ENCODE peak calls at places on chromosomes 1 and 21, in nine cellular contexts. W is brain microvascular endothelial cell; H is tibial nerve; D is CD8-positive, alpha-beta memory T cell; X is adrenal gland; P is CD4-positive, CD25-positive, alpha-beta regulatory T cell; S is osteoblast; F is naive thymus-derived CD4-positive, alpha-beta T cell; E is heart right ventricle. N is an unnamed sample. For H3K36me3, the result is how much of the 10 kb centered on the place peaks cover.

GRCh38 chr1:191174298-191174697 is 696.6 kb upstream of the BRINP3 start:
- DNase-seq in W (no peak), H (no peak), D (no peak), X (no peak), P (no peak), S (no peak), F (no peak), E (no peak), N (no peak)

GRCh38 chr1:167460836-167461235 is 57.5 kb downstream of the CD247 start:
- DNase-seq in W (no peak), H (no peak), D (no peak), X (no peak), P (peak), S (no peak), F (peak), E (no peak), N (no peak)

GRCh38 chr1:116538527-116538926 is 32.3 kb downstream of the CD58 start:
- DNase-seq in W (peak), H (no peak), D (peak), X (no peak), P (peak), S (peak), F (no peak), E (no peak), N (no peak)

GRCh38 chr1:18922848-18923475 is 20.6 kb upstream of the ALDH4A1 start:
- DNase-seq in W (no peak), H (no peak), D (no peak), X (no peak), P (no peak), S (no peak), F (no peak), E (no peak), N (no peak)

GRCh38 chr1:203225054-203225453 is 4.4 kb downstream of the CHIT1 start:
- DNase-seq in W (no peak), H (no peak), D (no peak), X (no peak), P (no peak), S (no peak), F (no peak), E (no peak), N (no peak)

GRCh38 chr1:203328714-203329122 is 22.2 kb downstream of the FMOD start:
- DNase-seq in W (peak), H (no peak), D (peak), X (no peak), P (no peak), S (no peak), F (no peak), E (no peak), N (peak)

GRCh38 chr1:198373376-198373775 is 167.1 kb downstream of the ATP6V1G3 start:
- DNase-seq in W (peak), H (no peak), D (no peak), X (no peak), P (no peak), S (peak), F (no peak), E (no peak), N (no peak)

GRCh38 chr1:174769961-174770549 is 229.7 kb upstream of the CACYBP start:
- DNase-seq in W (peak), H (no peak), D (no peak), X (no peak), P (no peak), S (peak), F (peak), E (no peak), N (peak)

GRCh38 chr1:24096009-24096736 is 15.8 kb downstream of the MYOM3 start:
- DNase-seq in W (no peak), H (no peak), D (no peak), X (no peak), P (no peak), S (peak), F (no peak), E (peak), N (no peak)

GRCh38 chr1:2081326-2081885 is 31.2 kb downstream of the PRKCZ start:
- DNase-seq in W (no peak), H (no peak), D (no peak), X (no peak), P (no peak), S (no peak), F (no peak), E (no peak), N (no peak)

GRCh38 chr1:10549919-10550656 is 75.3 kb downstream of the PEX14 start:
- DNase-seq in W (no peak), H (no peak), D (no peak), X (no peak), P (no peak), S (no peak), F (no peak), E (no peak), N (no peak)

GRCh38 chr1:167083066-167083682 is 7.0 kb downstream of the GPA33 start:
- DNase-seq in W (no peak), H (no peak), D (no peak), X (no peak), P (no peak), S (no peak), F (no peak), E (peak), N (peak)

GRCh38 chr1:168676029-168676812 is 52.8 kb downstream of the DPT start:
- DNase-seq in W (no peak), H (no peak), D (no peak), X (no peak), P (no peak), S (no peak), F (no peak), E (no peak), N (no peak)

GRCh38 chr1:196515904-196516303 is 92.3 kb downstream of the KCNT2 start:
- DNase-seq in W (no peak), H (no peak), D (no peak), X (no peak), P (no peak), S (no peak), F (no peak), E (no peak), N (peak)

GRCh38 chr1:66354311-66354922 is 179.5 kb upstream of the SGIP1 start:
- DNase-seq in W (peak), H (no peak), D (no peak), X (no peak), P (no peak), S (no peak), F (no peak), E (no peak), N (no peak)

GRCh38 chr1:50697440-50698421 is 262.3 kb downstream of the FAF1 start:
- DNase-seq in W (no peak), H (no peak), D (no peak), X (no peak), P (no peak), S (no peak), F (no peak), E (no peak), N (no peak)

GRCh38 chr1:65208577-65208976 is 60.6 kb downstream of the AK4 start:
- DNase-seq in W (no peak), H (no peak), D (no peak), X (no peak), P (no peak), S (no peak), F (no peak), E (no peak), N (no peak)

GRCh38 chr1:209635850-209636249 is 16.4 kb downstream of the LAMB3 start:
- DNase-seq in W (no peak), H (no peak), D (no peak), X (no peak), P (no peak), S (no peak), F (no peak), E (no peak), N (no peak)

GRCh38 chr1:89487972-89488371 is 36.7 kb upstream of the LRRC8B start:
- DNase-seq in W (no peak), H (no peak), D (no peak), X (no peak), P (no peak), S (no peak), F (no peak), E (no peak), N (no peak)

GRCh38 chr1:107213225-107213624 is 72.4 kb downstream of the NTNG1 start:
- DNase-seq in W (no peak), H (no peak), D (no peak), X (no peak), P (no peak), S (no peak), F (no peak), E (no peak), N (no peak)

GRCh38 chr1:153881764-153882163 is 41.0 kb downstream of the GATAD2B start:
- DNase-seq in W (peak), H (no peak), D (no peak), X (no peak), P (no peak), S (peak), F (no peak), E (no peak), N (peak)

GRCh38 chr1:221724931-221725605 is 16.8 kb downstream of the DUSP10 start:
- DNase-seq in W (peak), H (no peak), D (no peak), X (peak), P (no peak), S (peak), F (no peak), E (no peak), N (no peak)

GRCh38 chr1:147636314-147636713 is 34.0 kb downstream of the ACP6 start:
- DNase-seq in W (no peak), H (no peak), D (no peak), X (no peak), P (no peak), S (no peak), F (no peak), E (no peak), N (no peak)

GRCh38 chr1:98086796-98087195 is 166.0 kb upstream of the DPYD start:
- DNase-seq in W (peak), H (no peak), D (no peak), X (no peak), P (no peak), S (peak), F (no peak), E (no peak), N (no peak)

GRCh38 chr1:38183747-38184146 is 137.2 kb upstream of the POU3F1 start:
- DNase-seq in W (no peak), H (no peak), D (no peak), X (no peak), P (no peak), S (no peak), F (no peak), E (no peak), N (no peak)

GRCh38 chr1:117473063-117473462 is 105.8 kb downstream of the MAN1A2 start:
- DNase-seq in W (no peak), H (no peak), D (no peak), X (no peak), P (no peak), S (no peak), F (no peak), E (no peak), N (no peak)

DNA sequence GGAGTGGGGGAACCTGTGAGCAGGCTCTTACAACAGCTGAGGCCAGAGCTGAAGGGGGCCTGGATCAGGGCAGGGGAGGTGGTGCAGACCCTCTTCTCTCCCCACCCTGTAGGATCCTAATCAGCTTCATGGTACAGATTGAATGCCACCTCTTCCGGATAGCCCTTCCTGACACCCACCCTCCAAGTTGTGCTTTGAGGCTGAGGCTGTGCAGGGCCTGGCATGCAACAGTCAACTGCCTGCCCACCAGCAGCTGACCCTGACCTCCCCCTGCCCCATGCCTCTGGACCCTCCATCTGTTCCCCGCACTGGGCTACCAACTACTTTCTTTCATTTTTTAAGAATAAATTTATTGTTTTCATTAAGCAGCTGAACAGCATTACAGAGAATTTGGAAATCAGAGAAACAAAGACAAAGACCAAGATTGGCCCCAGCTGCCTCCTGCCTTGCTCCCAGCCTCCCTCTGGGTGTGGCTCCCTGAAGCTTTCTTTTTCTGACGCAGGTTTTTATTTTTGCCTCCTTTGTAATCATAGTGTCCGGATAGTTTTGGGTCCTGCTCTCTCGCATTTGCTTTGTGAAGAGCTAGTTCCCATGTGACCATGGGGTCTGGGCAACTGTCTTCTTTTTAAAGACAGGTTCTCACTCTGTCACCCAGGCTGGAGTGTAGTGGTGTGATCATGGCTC is 12.8 kb downstream of the ZNF362 start:
- DNase-seq in W (no peak), H (no peak), D (no peak), X (no peak), P (no peak), S (peak), F (no peak), E (no peak), N (no peak)
- H3K36me3 ChIP-seq in W (under half), H (under half), D (under half), X (under half), P (under half), S (under half), F (under half), E (under half), N (under half)

DNA sequence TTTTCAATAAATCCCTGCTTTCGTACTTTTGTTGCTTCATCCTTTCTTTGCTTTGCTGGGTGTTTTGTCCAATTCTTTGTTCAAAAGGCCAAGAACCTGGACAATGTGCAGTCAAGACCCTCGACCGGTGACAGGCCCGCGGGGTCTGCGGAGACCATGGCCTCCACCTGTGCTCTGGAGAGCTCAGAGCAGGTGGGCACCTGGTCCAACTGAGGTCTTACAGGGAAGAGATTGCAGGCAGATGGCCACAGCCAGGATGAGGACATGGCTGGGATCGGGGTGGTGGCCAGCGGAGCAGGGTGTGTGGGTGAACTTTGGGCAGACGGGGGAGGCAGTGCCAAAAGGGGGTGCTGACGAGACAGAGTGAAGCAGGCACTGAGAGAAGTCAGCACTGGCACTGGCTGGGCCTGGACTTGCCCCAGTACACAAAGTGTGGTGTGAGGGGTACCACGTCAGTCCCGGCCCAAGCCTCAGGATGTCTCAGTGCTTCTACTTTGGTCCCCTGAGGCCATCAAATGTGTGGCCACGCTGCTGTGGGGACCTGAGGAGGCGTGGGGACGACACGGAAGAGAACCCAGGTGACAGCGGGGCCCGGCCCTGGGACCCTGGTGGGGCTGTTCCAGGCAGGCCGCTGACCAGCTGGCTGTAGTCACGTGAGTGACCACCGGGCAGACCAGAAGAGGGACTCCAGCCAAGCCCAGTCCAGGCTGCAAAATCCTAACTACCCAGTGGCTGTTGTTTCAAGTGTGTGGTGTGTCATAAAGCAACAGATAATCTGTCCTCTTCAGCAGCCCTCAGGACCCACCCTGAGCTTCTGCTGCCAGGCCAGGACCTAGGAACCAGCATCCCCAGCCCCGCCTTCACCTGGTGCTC is 10.4 kb upstream of the CCDC27 start:
- DNase-seq in W (no peak), H (no peak), D (peak), X (no peak), P (no peak), S (peak), F (no peak), E (no peak), N (no peak)
- H3K36me3 ChIP-seq in W (under half), H (under half), D (under half), X (under half), P (under half), S (under half), F (under half), E (under half), N (under half)

GRCh38 chr21:46368533-46369285 is 44.8 kb downstream of the PCNT start:
- DNase-seq in W (no peak), H (no peak), D (peak), X (no peak), P (no peak), S (peak), F (peak), E (no peak), N (no peak)

GRCh38 chr21:46366091-46366490 is 42.1 kb downstream of the PCNT start:
- DNase-seq in W (no peak), H (no peak), D (no peak), X (no peak), P (no peak), S (peak), F (no peak), E (no peak), N (no peak)

GRCh38 chr21:46369520-46370235 is 45.7 kb downstream of the PCNT start:
- DNase-seq in W (no peak), H (no peak), D (no peak), X (no peak), P (no peak), S (peak), F (no peak), E (no peak), N (no peak)

GRCh38 chr21:46366561-46366960 is 42.6 kb downstream of the PCNT start:
- DNase-seq in W (no peak), H (no peak), D (no peak), X (no peak), P (no peak), S (peak), F (no peak), E (no peak), N (no peak)

DNA sequence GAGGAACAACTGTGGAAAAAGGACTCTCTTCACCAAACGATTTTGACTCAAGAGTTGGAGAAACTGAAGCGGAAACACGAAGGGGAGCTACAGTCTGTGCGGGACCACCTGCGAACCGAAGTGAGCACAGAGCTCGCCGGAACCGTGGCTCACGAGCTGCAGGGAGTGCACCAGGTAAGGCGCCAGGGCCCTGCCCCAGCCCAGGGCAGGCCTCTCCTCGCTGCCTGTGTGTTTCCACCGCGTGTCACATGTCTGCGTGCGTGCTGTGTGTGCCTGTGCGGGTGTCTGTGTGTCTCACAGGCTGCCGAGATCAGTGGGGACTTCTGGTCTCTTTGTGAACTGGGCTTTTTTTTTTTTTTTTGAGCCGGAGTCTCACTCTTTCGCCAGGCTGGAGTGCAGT is 43.0 kb downstream of the PCNT start:
- DNase-seq in W (no peak), H (no peak), D (no peak), X (no peak), P (no peak), S (peak), F (no peak), E (no peak), N (no peak)
- H3K36me3 ChIP-seq in W (under half), H (under half), D (under half), X (under half), P (under half), S (under half), F (under half), E (under half), N (under half)

DNA sequence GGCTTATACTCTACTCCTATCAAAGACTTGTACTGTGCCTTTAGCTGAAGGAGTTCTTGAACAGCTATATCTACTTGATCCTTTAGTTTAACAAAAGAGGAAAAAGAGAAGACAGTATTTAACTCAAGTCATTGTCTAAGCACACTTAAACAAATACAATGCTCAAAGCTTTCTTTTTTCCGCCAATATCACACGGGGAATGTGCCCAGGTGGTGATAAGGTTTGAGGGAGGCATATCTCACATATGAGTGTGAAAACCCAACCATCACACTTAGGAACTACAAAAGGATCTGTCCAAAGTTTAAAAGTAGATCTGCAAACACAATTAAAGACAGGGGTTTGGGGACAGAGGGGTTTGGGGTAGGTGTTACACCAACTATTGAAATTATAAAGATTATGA is 59.0 kb upstream of the SLC30A10 start:
- DNase-seq in W (no peak), H (no peak), D (no peak), X (no peak), P (no peak), S (no peak), F (no peak), E (no peak), N (no peak)
- H3K36me3 ChIP-seq in W (under half), H (under half), D (under half), X (under half), P (half or more), S (under half), F (under half), E (under half), N (under half)

DNA sequence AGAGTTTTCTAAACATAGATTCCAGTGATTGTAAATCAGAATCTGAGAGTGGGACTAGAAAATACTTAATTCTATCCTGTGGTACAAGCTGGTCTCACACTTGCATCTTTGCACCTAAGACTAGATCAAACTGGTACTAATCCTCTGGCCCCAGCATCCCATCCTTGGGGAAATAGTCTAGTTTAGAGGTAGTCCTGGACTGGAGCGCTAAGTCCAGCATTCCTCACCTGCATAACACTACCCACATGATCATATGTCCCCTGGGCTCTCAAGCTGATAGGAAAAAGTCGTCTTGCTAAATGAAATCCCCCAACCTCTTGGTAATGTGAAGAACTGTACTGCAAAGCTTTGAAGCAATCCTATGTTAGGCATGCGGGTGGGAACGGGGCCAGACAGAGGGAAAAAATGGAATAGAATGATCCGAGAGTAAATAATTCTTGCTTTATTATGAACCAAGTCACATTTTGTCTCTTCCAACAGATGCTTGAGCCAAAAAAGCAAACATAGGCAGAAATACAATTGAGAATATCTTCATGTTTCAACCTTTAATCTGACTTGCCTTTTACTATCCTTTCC is 4.8 kb downstream of the COX20 start:
- DNase-seq in W (no peak), H (no peak), D (no peak), X (no peak), P (no peak), S (no peak), F (no peak), E (no peak), N (no peak)
- H3K36me3 ChIP-seq in W (under half), H (under half), D (under half), X (under half), P (half or more), S (half or more), F (under half), E (under half), N (half or more)

DNA sequence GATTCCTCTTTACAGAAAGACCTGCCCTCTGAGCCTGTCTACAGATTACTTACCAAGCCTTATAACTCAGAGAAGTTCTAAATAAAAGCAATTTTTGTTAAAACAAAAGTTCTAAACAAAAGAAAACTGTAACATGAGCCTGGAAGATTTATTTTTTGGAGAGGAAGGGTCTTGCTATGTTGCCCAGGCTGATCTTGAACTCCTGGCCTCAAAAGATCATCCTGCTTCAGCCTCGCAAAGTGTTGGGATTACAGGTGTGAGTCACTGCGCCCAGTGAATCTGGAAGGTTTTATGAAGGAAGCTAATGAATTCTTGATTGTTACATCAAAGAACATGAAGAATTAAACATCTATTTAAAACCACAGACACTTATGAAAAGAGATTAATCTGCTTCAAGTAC is 27.1 kb downstream of the GPBP1L1 start:
- DNase-seq in W (no peak), H (no peak), D (no peak), X (no peak), P (no peak), S (no peak), F (no peak), E (no peak), N (no peak)
- H3K36me3 ChIP-seq in W (under half), H (under half), D (half or more), X (under half), P (half or more), S (half or more), F (under half), E (under half), N (under half)

GRCh38 chr1:40059960-40060337 is 19.4 kb downstream of the CAP1 start:
- DNase-seq in W (no peak), H (no peak), D (no peak), X (no peak), P (no peak), S (no peak), F (no peak), E (no peak), N (no peak)
- H3K36me3 ChIP-seq in W (half or more), H (under half), D (under half), X (under half), P (half or more), S (half or more), F (under half), E (under half), N (under half)